ENCODE peak calls at places on chromosome 7, in ten cellular contexts. One of them, this sample, is unnamed.

GRCh38 chr7:116807011-116807560 is 55.3 kb upstream of the CAPZA2 start:
- DNase-seq in progenitor cell of endocrine pancreas: no peak
- DNase-seq in GM10248: no peak
- DNase-seq in Calu3: no peak
- DNase-seq in SK-N-SH: no peak
- DNase-seq in vagina: no peak
- DNase-seq in fibroblast of mammary gland: no peak
- DNase-seq in osteocyte: no peak
- DNase-seq in A549: no peak
- DNase-seq in nephron progenitor cell: no peak
- DNase-seq in this sample: no peak

GRCh38 chr7:24545215-24545614 is 28.0 kb upstream of the PALS2 start:
- DNase-seq in GM10248: peak; percentile 11
- DNase-seq in nephron progenitor cell: no peak
- DNase-seq in Calu3: no peak
- DNase-seq in A549: no peak
- DNase-seq in SK-N-SH: no peak
- DNase-seq in vagina: no peak
- DNase-seq in fibroblast of mammary gland: no peak
- DNase-seq in osteocyte: no peak
- DNase-seq in progenitor cell of endocrine pancreas: no peak
- DNase-seq in this sample: no peak

GRCh38 chr7:47290867-47291266 is 291.0 kb downstream of the TNS3 start:
- DNase-seq in Calu3: no peak
- DNase-seq in SK-N-SH: no peak
- DNase-seq in progenitor cell of endocrine pancreas: no peak
- DNase-seq in GM10248: no peak
- DNase-seq in vagina: no peak
- DNase-seq in fibroblast of mammary gland: no peak
- DNase-seq in nephron progenitor cell: no peak
- DNase-seq in A549: no peak
- DNase-seq in osteocyte: no peak
- DNase-seq in this sample: no peak

GRCh38 chr7:32088336-32088975 is 18.2 kb upstream of the PDE1C start:
- DNase-seq in vagina: peak; percentile 80
- DNase-seq in A549: no peak
- DNase-seq in fibroblast of mammary gland: no peak
- DNase-seq in osteocyte: no peak
- DNase-seq in SK-N-SH: no peak
- DNase-seq in nephron progenitor cell: no peak
- DNase-seq in Calu3: no peak
- DNase-seq in progenitor cell of endocrine pancreas: no peak
- DNase-seq in GM10248: no peak
- DNase-seq in this sample: no peak

GRCh38 chr7:44059219-44060090 is 5.9 kb downstream of the PGAM2 start:
- DNase-seq in osteocyte: no peak
- DNase-seq in SK-N-SH: no peak
- DNase-seq in vagina: no peak
- DNase-seq in nephron progenitor cell: no peak
- DNase-seq in GM10248: peak; percentile 79
- DNase-seq in A549: no peak
- DNase-seq in progenitor cell of endocrine pancreas: no peak
- DNase-seq in fibroblast of mammary gland: no peak
- DNase-seq in Calu3: no peak
- DNase-seq in this sample: no peak

GRCh38 chr7:150368884-150369739 is 490 bp downstream of the REPIN1 start:
- DNase-seq in GM10248: peak; percentile 64
- DNase-seq in SK-N-SH: peak; percentile 93
- DNase-seq in osteocyte: no peak
- DNase-seq in Calu3: peak; percentile 63
- DNase-seq in vagina: no peak
- DNase-seq in fibroblast of mammary gland: peak; percentile 51
- DNase-seq in progenitor cell of endocrine pancreas: peak; percentile 65
- DNase-seq in A549: peak; percentile 78
- DNase-seq in nephron progenitor cell: peak; percentile 81
- DNase-seq in this sample: no peak

GRCh38 chr7:116169060-116169459 is 41.3 kb upstream of the TES start:
- DNase-seq in SK-N-SH: no peak
- DNase-seq in nephron progenitor cell: no peak
- DNase-seq in GM10248: no peak
- DNase-seq in Calu3: peak; percentile 16
- DNase-seq in A549: peak; percentile 52
- DNase-seq in osteocyte: no peak
- DNase-seq in progenitor cell of endocrine pancreas: no peak
- DNase-seq in vagina: no peak
- DNase-seq in fibroblast of mammary gland: peak; percentile 59
- DNase-seq in this sample: no peak

GRCh38 chr7:157125376-157126223 is 13.1 kb upstream of the UBE3C start:
- DNase-seq in Calu3: no peak
- DNase-seq in fibroblast of mammary gland: no peak
- DNase-seq in osteocyte: no peak
- DNase-seq in SK-N-SH: no peak
- DNase-seq in vagina: no peak
- DNase-seq in progenitor cell of endocrine pancreas: no peak
- DNase-seq in GM10248: no peak
- DNase-seq in A549: no peak
- DNase-seq in nephron progenitor cell: no peak
- DNase-seq in this sample: no peak

GRCh38 chr7:13069832-13070231 is 382.4 kb downstream of the ARL4A start:
- DNase-seq in nephron progenitor cell: no peak
- DNase-seq in progenitor cell of endocrine pancreas: no peak
- DNase-seq in osteocyte: no peak
- DNase-seq in fibroblast of mammary gland: peak; percentile 51
- DNase-seq in vagina: no peak
- DNase-seq in GM10248: no peak
- DNase-seq in SK-N-SH: no peak
- DNase-seq in A549: no peak
- DNase-seq in Calu3: no peak
- DNase-seq in this sample: no peak

DNA sequence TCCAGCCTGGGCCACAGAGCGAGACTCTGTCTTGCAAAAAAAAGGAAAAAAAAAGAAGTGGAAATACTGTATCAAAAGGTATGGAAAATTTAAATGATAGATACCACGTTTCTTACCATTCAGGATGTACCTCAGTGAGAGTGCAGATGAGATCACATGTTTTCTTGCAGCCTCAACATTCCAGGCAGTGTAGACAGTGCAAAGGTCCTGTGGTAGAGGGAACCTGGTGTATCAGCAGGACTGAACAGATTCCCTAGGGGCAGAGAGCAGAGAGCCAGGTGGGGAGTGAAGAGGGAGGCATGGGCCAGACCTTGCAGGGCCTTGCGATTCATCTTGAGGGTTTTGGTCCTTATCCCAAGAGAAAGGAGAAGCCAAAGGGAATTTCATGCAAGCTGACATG is 17.7 kb upstream of the ATXN7L1 start:
- DNase-seq in A549: no peak
- DNase-seq in fibroblast of mammary gland: no peak
- DNase-seq in SK-N-SH: no peak
- DNase-seq in progenitor cell of endocrine pancreas: no peak
- DNase-seq in GM10248: no peak
- DNase-seq in Calu3: no peak
- DNase-seq in nephron progenitor cell: no peak
- DNase-seq in osteocyte: no peak
- DNase-seq in vagina: no peak
- DNase-seq in this sample: no peak
- TF ChIP-seq CTCF in A549: no peak
- TF ChIP-seq CTCF in fibroblast of mammary gland: no peak
- TF ChIP-seq CTCF in SK-N-SH: no peak
- TF ChIP-seq CTCF in progenitor cell of endocrine pancreas: no peak
- TF ChIP-seq CTCF in GM10248: no peak
- TF ChIP-seq CTCF in Calu3: no peak
- TF ChIP-seq CTCF in nephron progenitor cell: no peak
- TF ChIP-seq CTCF in osteocyte: no peak
- TF ChIP-seq CTCF in vagina: no peak
- TF ChIP-seq CTCF in this sample: no peak

DNA sequence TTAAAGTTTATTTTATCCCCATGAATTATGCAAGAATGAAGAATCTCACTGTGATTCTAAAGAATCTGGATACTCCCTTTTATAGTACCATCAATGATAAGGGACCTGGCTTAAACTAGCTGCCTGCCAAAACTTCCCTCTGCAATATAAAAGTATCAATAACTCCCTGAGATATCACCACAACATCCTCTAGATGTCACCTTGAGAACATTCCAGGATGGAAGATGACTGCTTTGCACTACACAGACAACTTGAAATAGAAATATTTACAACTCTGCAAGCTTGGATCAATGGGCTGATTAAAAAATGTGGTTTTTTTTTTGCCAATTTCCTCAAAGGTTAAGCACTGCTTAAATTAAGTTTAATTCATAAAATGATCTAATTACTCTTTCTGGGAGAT is 142.0 kb downstream of the SLC25A13 start:
- DNase-seq in vagina: no peak
- DNase-seq in fibroblast of mammary gland: peak; percentile 30
- DNase-seq in Calu3: no peak
- DNase-seq in GM10248: no peak
- DNase-seq in SK-N-SH: no peak
- DNase-seq in nephron progenitor cell: no peak
- DNase-seq in A549: peak; percentile 6
- DNase-seq in osteocyte: no peak
- DNase-seq in progenitor cell of endocrine pancreas: no peak
- DNase-seq in this sample: no peak
- TF ChIP-seq CTCF in vagina: no peak
- TF ChIP-seq CTCF in fibroblast of mammary gland: peak; percentile 17
- TF ChIP-seq CTCF in Calu3: no peak
- TF ChIP-seq CTCF in GM10248: no peak
- TF ChIP-seq CTCF in SK-N-SH: peak; percentile 39
- TF ChIP-seq CTCF in nephron progenitor cell: no peak
- TF ChIP-seq CTCF in A549: no peak
- TF ChIP-seq CTCF in osteocyte: peak; percentile 44
- TF ChIP-seq CTCF in progenitor cell of endocrine pancreas: no peak
- TF ChIP-seq CTCF in this sample: no peak

DNA sequence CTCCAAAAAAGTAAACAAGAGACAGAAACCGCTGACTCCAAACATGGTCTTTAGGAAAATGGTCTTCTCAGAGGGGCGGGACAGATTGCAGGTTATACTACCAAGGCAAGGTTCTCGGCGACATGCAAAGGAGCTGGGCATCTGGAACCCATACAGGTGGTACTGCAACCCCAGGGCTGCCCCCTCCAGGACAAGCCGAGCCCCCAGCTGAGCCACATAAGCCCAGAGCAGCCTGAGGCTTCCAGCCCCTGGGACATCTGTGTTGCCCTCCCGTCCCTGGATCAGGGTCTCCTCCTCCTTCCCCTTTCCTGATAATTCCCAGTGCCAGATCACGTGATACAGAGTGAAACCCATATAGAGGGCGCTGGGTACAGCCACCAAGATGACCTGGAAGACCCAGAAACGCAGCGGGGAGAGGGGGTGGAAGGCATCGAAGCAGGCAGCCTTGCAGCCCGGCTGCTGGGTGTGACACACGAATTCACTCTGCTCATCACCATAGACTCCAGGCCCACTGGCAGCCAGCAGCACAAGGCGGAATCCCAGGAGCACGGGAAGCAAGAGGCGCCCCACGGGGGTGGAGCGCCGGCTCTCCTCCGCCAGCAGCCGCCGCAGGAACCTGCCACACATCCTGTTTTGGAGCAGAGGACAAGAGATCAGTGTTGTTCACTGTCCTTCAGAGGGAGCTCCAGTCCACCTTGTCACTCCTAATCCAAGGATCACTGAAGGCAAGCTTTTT is at the start of gene GJC3:
- DNase-seq in nephron progenitor cell: peak; percentile 53
- DNase-seq in Calu3: peak; percentile 51
- DNase-seq in fibroblast of mammary gland: peak; percentile 53
- DNase-seq in GM10248: peak; percentile 58
- DNase-seq in A549: peak; percentile 75
- DNase-seq in progenitor cell of endocrine pancreas: no peak
- DNase-seq in osteocyte: peak; percentile 74
- DNase-seq in SK-N-SH: peak; percentile 85
- DNase-seq in vagina: no peak
- DNase-seq in this sample: no peak
- TF ChIP-seq CTCF in nephron progenitor cell: peak; percentile 13
- TF ChIP-seq CTCF in Calu3: no peak
- TF ChIP-seq CTCF in fibroblast of mammary gland: peak; percentile 41
- TF ChIP-seq CTCF in GM10248: peak; percentile 34
- TF ChIP-seq CTCF in A549: peak; percentile 54
- TF ChIP-seq CTCF in progenitor cell of endocrine pancreas: peak; percentile 48
- TF ChIP-seq CTCF in osteocyte: peak; percentile 36
- TF ChIP-seq CTCF in SK-N-SH: peak; percentile 39
- TF ChIP-seq CTCF in vagina: peak; percentile 18
- TF ChIP-seq CTCF in this sample: peak; percentile 57

GRCh38 chr7:81264116-81264515 is 345.3 kb upstream of the SEMA3C start:
- DNase-seq in A549: peak; percentile 16
- DNase-seq in fibroblast of mammary gland: peak; percentile 2
- DNase-seq in Calu3: no peak
- DNase-seq in SK-N-SH: no peak
- DNase-seq in GM10248: no peak
- DNase-seq in progenitor cell of endocrine pancreas: no peak
- DNase-seq in vagina: no peak
- DNase-seq in nephron progenitor cell: no peak
- DNase-seq in osteocyte: no peak
- DNase-seq in this sample: no peak

GRCh38 chr7:81268551-81268950 is 349.7 kb upstream of the SEMA3C start:
- DNase-seq in nephron progenitor cell: no peak
- DNase-seq in A549: no peak
- DNase-seq in fibroblast of mammary gland: peak; percentile 66
- DNase-seq in SK-N-SH: no peak
- DNase-seq in GM10248: no peak
- DNase-seq in progenitor cell of endocrine pancreas: no peak
- DNase-seq in osteocyte: no peak
- DNase-seq in vagina: no peak
- DNase-seq in Calu3: no peak
- DNase-seq in this sample: no peak

DNA sequence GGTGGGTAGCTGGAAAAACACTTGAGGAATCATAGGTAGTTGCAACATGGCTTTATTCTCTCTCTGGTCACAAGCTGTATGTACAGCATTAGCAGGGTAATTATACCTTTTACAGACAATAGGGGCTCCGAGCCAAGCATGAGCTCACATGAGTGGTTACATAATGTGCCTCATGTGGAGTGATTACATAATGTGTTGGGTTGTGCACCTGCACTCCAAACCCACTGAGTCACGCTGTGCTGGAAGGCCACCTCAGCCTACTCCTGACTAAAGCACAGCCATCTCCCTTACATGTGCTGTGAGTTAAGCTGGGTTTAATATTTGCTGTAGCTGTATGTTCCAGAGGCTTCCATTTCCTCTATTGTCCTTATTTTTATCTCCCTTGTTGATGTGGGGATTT is 348.7 kb upstream of the SEMA3C start:
- DNase-seq in nephron progenitor cell: no peak
- DNase-seq in GM10248: no peak
- DNase-seq in A549: peak; percentile 25
- DNase-seq in progenitor cell of endocrine pancreas: no peak
- DNase-seq in osteocyte: no peak
- DNase-seq in SK-N-SH: no peak
- DNase-seq in vagina: no peak
- DNase-seq in fibroblast of mammary gland: peak; percentile 97
- DNase-seq in Calu3: peak; percentile 7
- DNase-seq in this sample: no peak
- TF ChIP-seq CTCF in nephron progenitor cell: no peak
- TF ChIP-seq CTCF in GM10248: no peak
- TF ChIP-seq CTCF in A549: no peak
- TF ChIP-seq CTCF in progenitor cell of endocrine pancreas: no peak
- TF ChIP-seq CTCF in osteocyte: no peak
- TF ChIP-seq CTCF in SK-N-SH: no peak
- TF ChIP-seq CTCF in vagina: no peak
- TF ChIP-seq CTCF in fibroblast of mammary gland: no peak
- TF ChIP-seq CTCF in Calu3: no peak
- TF ChIP-seq CTCF in this sample: no peak